ENCODE peak calls at places on chromosome 9, in six cellular contexts. One of them, this sample, is unnamed.

GRCh38 chr9:14277202-14277601 is 36.7 kb downstream of the NFIB start:
- DNase-seq in heart left ventricle: peak; percentile 29
- DNase-seq in SIG-M5: no peak
- DNase-seq in activated T-cell treated with anti-CD3 and anti-CD28 coated beads, Interleukin-2, amount 50 U/mL, for 72 hours: no peak
- DNase-seq in NCI-H460: no peak
- DNase-seq in PC-3: no peak
- DNase-seq in this sample: no peak

GRCh38 chr9:36193049-36193448 is 2.3 kb downstream of the CLTA start:
- DNase-seq in heart left ventricle: no peak
- DNase-seq in SIG-M5: no peak
- DNase-seq in activated T-cell treated with anti-CD3 and anti-CD28 coated beads, Interleukin-2, amount 50 U/mL, for 72 hours: no peak
- DNase-seq in NCI-H460: no peak
- DNase-seq in PC-3: no peak
- DNase-seq in this sample: no peak

GRCh38 chr9:133048595-133048994 is 13.2 kb upstream of the CEL start:
- DNase-seq in heart left ventricle: no peak
- DNase-seq in SIG-M5: no peak
- DNase-seq in activated T-cell treated with anti-CD3 and anti-CD28 coated beads, Interleukin-2, amount 50 U/mL, for 72 hours: peak; percentile 32
- DNase-seq in NCI-H460: peak; percentile 14
- DNase-seq in PC-3: peak; percentile 30
- DNase-seq in this sample: peak; percentile 66

GRCh38 chr9:84408416-84408815 is 67.9 kb upstream of the SLC28A3 start:
- DNase-seq in heart left ventricle: no peak
- DNase-seq in SIG-M5: no peak
- DNase-seq in activated T-cell treated with anti-CD3 and anti-CD28 coated beads, Interleukin-2, amount 50 U/mL, for 72 hours: no peak
- DNase-seq in NCI-H460: no peak
- DNase-seq in PC-3: no peak
- DNase-seq in this sample: no peak

GRCh38 chr9:110077926-110078325 is 130.0 kb downstream of the C9orf152 start:
- DNase-seq in heart left ventricle: no peak
- DNase-seq in SIG-M5: no peak
- DNase-seq in activated T-cell treated with anti-CD3 and anti-CD28 coated beads, Interleukin-2, amount 50 U/mL, for 72 hours: no peak
- DNase-seq in NCI-H460: no peak
- DNase-seq in PC-3: no peak
- DNase-seq in this sample: no peak

GRCh38 chr9:16138961-16139441 is 586.2 kb downstream of the CCDC171 start:
- DNase-seq in heart left ventricle: peak; percentile 61
- DNase-seq in SIG-M5: no peak
- DNase-seq in activated T-cell treated with anti-CD3 and anti-CD28 coated beads, Interleukin-2, amount 50 U/mL, for 72 hours: no peak
- DNase-seq in NCI-H460: no peak
- DNase-seq in PC-3: peak; percentile 9
- DNase-seq in this sample: no peak

GRCh38 chr9:115653231-115653630 is 500.4 kb upstream of the PAPPA start:
- DNase-seq in heart left ventricle: no peak
- DNase-seq in SIG-M5: no peak
- DNase-seq in activated T-cell treated with anti-CD3 and anti-CD28 coated beads, Interleukin-2, amount 50 U/mL, for 72 hours: no peak
- DNase-seq in NCI-H460: no peak
- DNase-seq in PC-3: no peak
- DNase-seq in this sample: no peak

GRCh38 chr9:135559606-135560005 is 1.9 kb upstream of the PAEP start:
- DNase-seq in heart left ventricle: no peak
- DNase-seq in SIG-M5: no peak
- DNase-seq in activated T-cell treated with anti-CD3 and anti-CD28 coated beads, Interleukin-2, amount 50 U/mL, for 72 hours: no peak
- DNase-seq in NCI-H460: no peak
- DNase-seq in PC-3: peak; percentile 52
- DNase-seq in this sample: no peak

GRCh38 chr9:72557549-72557948 is 36.1 kb downstream of the TMC1 start:
- DNase-seq in heart left ventricle: no peak
- DNase-seq in SIG-M5: peak; percentile 27
- DNase-seq in activated T-cell treated with anti-CD3 and anti-CD28 coated beads, Interleukin-2, amount 50 U/mL, for 72 hours: peak; percentile 64
- DNase-seq in NCI-H460: peak; percentile 64
- DNase-seq in PC-3: peak; percentile 94
- DNase-seq in this sample: no peak

GRCh38 chr9:19239955-19240354 is 9.5 kb downstream of the DENND4C start:
- DNase-seq in heart left ventricle: no peak
- DNase-seq in SIG-M5: no peak
- DNase-seq in activated T-cell treated with anti-CD3 and anti-CD28 coated beads, Interleukin-2, amount 50 U/mL, for 72 hours: no peak
- DNase-seq in NCI-H460: no peak
- DNase-seq in PC-3: peak; percentile 23
- DNase-seq in this sample: no peak

GRCh38 chr9:127715443-127716337 is at the start of the genes PTRH1 and TTC16:
- DNase-seq in heart left ventricle: peak; percentile 98
- DNase-seq in SIG-M5: peak; percentile 55
- DNase-seq in activated T-cell treated with anti-CD3 and anti-CD28 coated beads, Interleukin-2, amount 50 U/mL, for 72 hours: peak; percentile 99
- DNase-seq in NCI-H460: peak; percentile 96
- DNase-seq in PC-3: peak; percentile 94
- DNase-seq in this sample: peak; percentile 100

GRCh38 chr9:95116820-95117204 is 200.7 kb downstream of the FANCC start:
- DNase-seq in heart left ventricle: no peak
- DNase-seq in SIG-M5: no peak
- DNase-seq in activated T-cell treated with anti-CD3 and anti-CD28 coated beads, Interleukin-2, amount 50 U/mL, for 72 hours: no peak
- DNase-seq in NCI-H460: no peak
- DNase-seq in PC-3: peak; percentile 12
- DNase-seq in this sample: no peak

GRCh38 chr9:7961076-7961475 is 161.5 kb upstream of the DMAC1 start:
- DNase-seq in heart left ventricle: no peak
- DNase-seq in SIG-M5: no peak
- DNase-seq in activated T-cell treated with anti-CD3 and anti-CD28 coated beads, Interleukin-2, amount 50 U/mL, for 72 hours: no peak
- DNase-seq in NCI-H460: no peak
- DNase-seq in PC-3: no peak
- DNase-seq in this sample: no peak

GRCh38 chr9:109331353-109331752 is 10.5 kb upstream of the EPB41L4B start:
- DNase-seq in heart left ventricle: peak; percentile 55
- DNase-seq in SIG-M5: no peak
- DNase-seq in activated T-cell treated with anti-CD3 and anti-CD28 coated beads, Interleukin-2, amount 50 U/mL, for 72 hours: no peak
- DNase-seq in NCI-H460: no peak
- DNase-seq in PC-3: peak; percentile 88
- DNase-seq in this sample: no peak

GRCh38 chr9:113616116-113616515 is 152.6 kb downstream of the RGS3 start:
- DNase-seq in heart left ventricle: no peak
- DNase-seq in SIG-M5: no peak
- DNase-seq in activated T-cell treated with anti-CD3 and anti-CD28 coated beads, Interleukin-2, amount 50 U/mL, for 72 hours: no peak
- DNase-seq in NCI-H460: no peak
- DNase-seq in PC-3: no peak
- DNase-seq in this sample: no peak

GRCh38 chr9:88988796-88989641 is 2.2 kb upstream of the S1PR3 start:
- DNase-seq in heart left ventricle: no peak
- DNase-seq in SIG-M5: peak; percentile 70
- DNase-seq in activated T-cell treated with anti-CD3 and anti-CD28 coated beads, Interleukin-2, amount 50 U/mL, for 72 hours: peak; percentile 24
- DNase-seq in NCI-H460: no peak
- DNase-seq in PC-3: no peak
- DNase-seq in this sample: no peak

GRCh38 chr9:137278061-137278912 is 761 bp downstream of the TOR4A start:
- DNase-seq in heart left ventricle: peak; percentile 56
- DNase-seq in SIG-M5: no peak
- DNase-seq in activated T-cell treated with anti-CD3 and anti-CD28 coated beads, Interleukin-2, amount 50 U/mL, for 72 hours: no peak
- DNase-seq in NCI-H460: no peak
- DNase-seq in PC-3: no peak
- DNase-seq in this sample: no peak

This sample was measured in GM13976.